ENCODE peak calls at places on chromosome 19, in six cellular contexts. Q, G, U, Y, I and V are unnamed samples.

GRCh38 chr19:19224150-19224851 is 12.5 kb downstream of the NCAN start:
- DNase-seq in Y (no peak), G (no peak), U (no peak), Q (no peak), I (no peak), V (no peak)

GRCh38 chr19:22832031-22832762 is at the start of gene ZNF723:
- DNase-seq in Q (no peak), G (no peak), U (no peak), Y (no peak), I (no peak), V (no peak)

GRCh38 chr19:13623686-13624405 is 117.6 kb upstream of the CACNA1A start:
- DNase-seq in Y (no peak), I (no peak), U (no peak), Q (no peak), G (no peak), V (no peak)

GRCh38 chr19:5799247-5800241 is 5.3 kb upstream of the NRTN start:
- DNase-seq in U (no peak), G (no peak), Y (peak; percentile 46), Q (no peak), I (no peak), V (no peak)

GRCh38 chr19:6362351-6362801 is 1.0 kb downstream of the CLPP start:
- DNase-seq in I (no peak), G (no peak), U (peak; percentile 7), Q (no peak), Y (no peak), V (no peak)

GRCh38 chr19:19662866-19663291 is 597 bp downstream of the ATP13A1 start:
- DNase-seq in Y (no peak), I (no peak), Q (no peak), U (no peak), G (no peak), V (no peak)

GRCh38 chr19:3276341-3276799 is 51.9 kb downstream of the CELF5 start:
- DNase-seq in I (no peak), Q (peak; percentile 58), G (no peak), U (no peak), Y (no peak), V (no peak)

GRCh38 chr19:27972291-27973040 is 1240.5 kb downstream of the UQCRFS1 start:
- DNase-seq in U (no peak), Q (no peak), Y (no peak), G (no peak), I (no peak), V (no peak)

GRCh38 chr19:616732-617526 is 16.4 kb downstream of the POLRMT start:
- DNase-seq in I (no peak), Q (no peak), U (no peak), Y (no peak), G (no peak), V (no peak)

GRCh38 chr19:33373701-33374405 is at the start of gene CEBPG:
- DNase-seq in G (no peak), Y (peak; percentile 54), Q (peak; percentile 93), I (peak; percentile 82), U (peak; percentile 72), V (no peak)

GRCh38 chr19:56707821-56708220 is 36.3 kb upstream of the ZNF835 start:
- DNase-seq in Y (no peak), Q (no peak), G (no peak), U (no peak), I (no peak), V (no peak)

GRCh38 chr19:48501446-48501960 is 10.1 kb downstream of the LMTK3 start:
- DNase-seq in U (no peak), G (no peak), Y (no peak), Q (peak; percentile 98), I (no peak), V (peak; percentile 92)

GRCh38 chr19:56217039-56217949 is 15.2 kb downstream of the ZSCAN5C start:
- DNase-seq in Q (no peak), I (no peak), U (peak; percentile 11), G (no peak), Y (peak; percentile 29), V (no peak)

GRCh38 chr19:28242317-28242927 is 970.5 kb downstream of the UQCRFS1 start:
- DNase-seq in Y (peak; percentile 3), Q (peak; percentile 23), U (peak; percentile 1), G (no peak), I (peak; percentile 62), V (no peak)

GRCh38 chr19:41701401-41702075 is 6.9 kb upstream of the CEACAM5 start:
- DNase-seq in I (no peak), U (no peak), G (no peak), Q (peak; percentile 58), Y (no peak), V (no peak)

GRCh38 chr19:47608908-47609879 is at the start of gene BICRA:
- DNase-seq in U (peak; percentile 82), G (peak; percentile 42), Q (peak; percentile 84), I (peak; percentile 92), Y (peak; percentile 62), V (peak; percentile 83)

DNA sequence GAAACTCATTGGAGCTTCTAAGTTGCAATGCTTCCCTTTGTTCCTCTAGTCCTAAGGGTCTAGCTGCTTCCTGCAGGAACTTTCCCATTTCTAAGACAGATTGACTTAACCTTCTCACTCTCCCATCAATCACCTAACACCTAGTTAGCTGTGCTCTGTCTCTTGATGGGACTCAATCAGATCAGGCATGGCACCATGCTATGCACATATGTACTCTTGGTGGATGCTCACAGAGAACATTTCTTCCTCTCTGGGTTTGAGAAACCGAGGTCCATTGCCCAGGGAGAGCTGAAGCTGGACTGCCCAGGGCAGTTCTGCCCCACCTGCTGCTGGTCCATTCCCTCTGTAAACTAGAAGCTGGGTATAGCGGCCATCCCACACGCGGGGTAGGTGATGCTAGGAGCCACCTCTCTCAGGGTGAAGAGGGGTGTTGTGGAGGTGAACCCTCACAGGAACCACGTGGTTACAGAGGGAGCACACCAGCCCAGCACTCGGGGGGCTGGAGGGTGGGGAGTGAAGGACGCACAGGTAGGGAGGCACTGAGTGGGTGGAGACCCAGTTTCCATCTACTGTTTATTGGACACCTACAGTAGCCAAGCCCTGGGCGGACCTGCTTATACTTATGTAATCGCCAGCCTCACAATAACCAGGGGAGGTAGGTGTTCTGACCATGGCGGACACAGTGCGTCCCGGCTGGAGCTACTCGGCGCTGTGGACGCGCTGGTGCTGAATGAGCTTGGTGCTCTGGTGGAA is 3.1 kb upstream of the UBE2M start:
- DNase-seq in Q (no peak), U (no peak), G (no peak), I (no peak), Y (no peak), V (no peak)
- H3K4me1 ChIP-seq in Q (peaks cover 19% of the 10 kb centered on the region), U (peaks cover 8% of the 10 kb centered on the region), G (peaks cover 27% of the 10 kb centered on the region), I (peaks cover 22% of the 10 kb centered on the region), Y (peaks cover 32% of the 10 kb centered on the region), V (peaks cover 20% of the 10 kb centered on the region)

GRCh38 chr19:17716309-17716929 is 2.9 kb upstream of the MAP1S start:
- DNase-seq in G (no peak), Y (no peak), Q (no peak), U (no peak), I (no peak), V (no peak)
- TF ChIP-seq CTCF in G (peak; percentile 23), Y (peak; percentile 10), Q (no peak), U (no peak), I (no peak), V (no peak)

GRCh38 chr19:17125052-17125727 is 49.6 kb downstream of the MYO9B start:
- DNase-seq in U (peak; percentile 19), Y (no peak), I (no peak), G (no peak), Q (no peak), V (peak; percentile 45)
- H3K4me1 ChIP-seq in U (peaks cover 8% of the 10 kb centered on the region), Y (no peaks in the 10 kb centered on the region), I (peaks cover 8% of the 10 kb centered on the region), G (peaks cover 34% of the 10 kb centered on the region), Q (peaks cover 8% of the 10 kb centered on the region), V (peaks cover 7% of the 10 kb centered on the region)

GRCh38 chr19:45403781-45404556 is 900 bp downstream of the PPP1R13L start:
- DNase-seq in Q (peak; percentile 95), I (peak; percentile 76), G (no peak), U (no peak), Y (peak; percentile 58), V (peak; percentile 81)
- TF ChIP-seq CTCF in Q (peak; percentile 77), I (peak; percentile 55), G (peak; percentile 30), U (peak; percentile 49), Y (peak; percentile 66), V (peak; percentile 18)